ENCODE peak calls at places on chromosomes 5 and 9, in seven cellular contexts. S, Z, F, H, C, E and A are unnamed samples.

GRCh38 chr5:178740926-178741325 is 10.5 kb upstream of the ZNF354A start:
- DNase-seq in C (no peak), E (no peak), S (no peak), H (no peak), Z (no peak), F (no peak), A (no peak)

GRCh38 chr9:135508211-135508820 is 7.8 kb downstream of the MRPS2 start:
- DNase-seq in S (no peak), F (no peak), H (no peak), Z (peak), C (no peak), E (no peak), A (no peak)

GRCh38 chr5:14716755-14717752 is 52.5 kb downstream of the OTULIN start:
- DNase-seq in C (no peak), E (no peak), H (no peak), Z (no peak), S (no peak), F (no peak), A (no peak)

GRCh38 chr9:94586316-94586715 is 7.3 kb downstream of the FBP2 start:
- DNase-seq in E (no peak), Z (no peak), H (peak), F (no peak), S (no peak), C (no peak), A (no peak)

GRCh38 chr9:118751848-118752223 is 617.4 kb downstream of the BRINP1 start:
- DNase-seq in E (no peak), C (no peak), H (no peak), F (no peak), S (no peak), Z (no peak), A (no peak)

GRCh38 chr5:38387161-38387560 is 128.8 kb downstream of the EGFLAM start:
- DNase-seq in E (no peak), F (no peak), C (no peak), Z (no peak), S (no peak), H (no peak), A (no peak)

GRCh38 chr9:133333566-133333965 is 2.4 kb downstream of the SURF6 start:
- DNase-seq in S (no peak), F (no peak), Z (no peak), E (no peak), H (no peak), C (no peak), A (no peak)

GRCh38 chr9:131969469-131969989 is 110.1 kb downstream of the MED27 start:
- DNase-seq in C (no peak), H (no peak), Z (peak), E (no peak), S (no peak), F (no peak), A (no peak)

GRCh38 chr9:129697111-129697955 is 31.9 kb downstream of the PRRX2 start:
- DNase-seq in H (peak), S (no peak), F (no peak), Z (no peak), E (peak), C (peak), A (peak)

GRCh38 chr5:113246371-113246870 is 188.4 kb downstream of the TSSK1B start:
- DNase-seq in Z (no peak), C (no peak), F (no peak), S (no peak), E (no peak), H (peak), A (no peak)

GRCh38 chr5:26872337-26872736 is 166.0 kb downstream of the CDH9 start:
- DNase-seq in E (no peak), Z (no peak), C (no peak), S (no peak), H (no peak), F (no peak), A (no peak)

GRCh38 chr5:176491901-176492300 is 43.7 kb downstream of the FAF2 start:
- DNase-seq in H (no peak), F (no peak), Z (no peak), E (no peak), S (no peak), C (no peak), A (no peak)

GRCh38 chr9:137243626-137244485 is 2.8 kb downstream of the TUBB4B start:
- DNase-seq in F (no peak), C (peak), S (no peak), E (no peak), H (no peak), Z (no peak), A (no peak)

GRCh38 chr5:65190328-65191053 is 291.2 kb downstream of the ADAMTS6 start:
- DNase-seq in C (no peak), E (no peak), S (peak), H (peak), Z (no peak), F (no peak), A (peak)

GRCh38 chr5:395156-395920 is 47.6 kb upstream of the EXOC3 start:
- DNase-seq in E (no peak), C (no peak), F (no peak), S (peak), Z (no peak), H (peak), A (no peak)

GRCh38 chr5:131635755-131636479 is 888 bp upstream of the RAPGEF6 start:
- DNase-seq in C (peak), E (no peak), S (no peak), F (no peak), H (peak), Z (no peak), A (no peak)

GRCh38 chr5:60415443-60415842 is 284.5 kb downstream of the DEPDC1B start:
- DNase-seq in C (no peak), Z (no peak), E (no peak), F (no peak), S (no peak), H (no peak), A (no peak)

GRCh38 chr9:15231788-15232635 is 75.0 kb downstream of the TTC39B start:
- DNase-seq in F (no peak), S (no peak), E (peak), Z (no peak), H (peak), C (no peak), A (no peak)

GRCh38 chr5:107576736-107577440 is 93.8 kb downstream of the EFNA5 start:
- DNase-seq in C (no peak), F (no peak), E (no peak), H (no peak), S (no peak), Z (no peak), A (no peak)

GRCh38 chr5:59789894-59790293 is 103.6 kb downstream of the PDE4D start:
- DNase-seq in E (no peak), Z (no peak), C (peak), S (no peak), F (no peak), H (no peak), A (no peak)

GRCh38 chr5:176802116-176802784 is 8.1 kb upstream of the UNC5A start:
- DNase-seq in E (no peak), C (no peak), H (no peak), S (no peak), F (no peak), Z (no peak), A (no peak)